ENCODE peak calls at places on chromosomes 5 and 9, in five cellular contexts. One of them, this sample, is unnamed.

GRCh38 chr9:5500441-5501235 is 9.7 kb upstream of the PDCD1LG2 start:
- DNase-seq in HepG2: no peak
- DNase-seq in endothelial cell of umbilical vein: peak; percentile 71
- DNase-seq in A549: no peak
- DNase-seq in K562: no peak
- DNase-seq in this sample: no peak

GRCh38 chr5:19753579-19753978 is 234.4 kb downstream of the CDH18 start:
- DNase-seq in HepG2: no peak
- DNase-seq in A549: no peak
- DNase-seq in K562: no peak
- DNase-seq in endothelial cell of umbilical vein: no peak
- DNase-seq in this sample: no peak

GRCh38 chr5:141960018-141960417 is 2.0 kb upstream of the PCDH12 start:
- DNase-seq in HepG2: peak; percentile 17
- DNase-seq in K562: peak; percentile 44
- DNase-seq in endothelial cell of umbilical vein: no peak
- DNase-seq in A549: no peak
- DNase-seq in this sample: peak; percentile 48

GRCh38 chr9:89274838-89275237 is 36.2 kb upstream of the CKS2 start:
- DNase-seq in HepG2: no peak
- DNase-seq in endothelial cell of umbilical vein: no peak
- DNase-seq in A549: no peak
- DNase-seq in K562: no peak
- DNase-seq in this sample: peak; percentile 68

GRCh38 chr9:92242115-92242778 is 51.2 kb downstream of the IARS1 start:
- DNase-seq in A549: peak; percentile 28
- DNase-seq in HepG2: no peak
- DNase-seq in endothelial cell of umbilical vein: peak; percentile 22
- DNase-seq in K562: no peak
- DNase-seq in this sample: no peak

GRCh38 chr5:151740958-151741373 is 17.5 kb downstream of the ATOX1 start:
- DNase-seq in K562: no peak
- DNase-seq in A549: no peak
- DNase-seq in HepG2: no peak
- DNase-seq in endothelial cell of umbilical vein: peak; percentile 53
- DNase-seq in this sample: no peak

GRCh38 chr5:100550531-100551036 is 15.4 kb downstream of the FAM174A start:
- DNase-seq in A549: no peak
- DNase-seq in endothelial cell of umbilical vein: no peak
- DNase-seq in HepG2: no peak
- DNase-seq in K562: no peak
- DNase-seq in this sample: no peak

GRCh38 chr5:72649449-72649848 is 142.2 kb upstream of the ZNF366 start:
- DNase-seq in endothelial cell of umbilical vein: no peak
- DNase-seq in A549: peak; percentile 8
- DNase-seq in HepG2: no peak
- DNase-seq in K562: peak; percentile 22
- DNase-seq in this sample: peak; percentile 48

GRCh38 chr9:23635276-23635675 is 190.8 kb downstream of the ELAVL2 start:
- DNase-seq in K562: no peak
- DNase-seq in HepG2: no peak
- DNase-seq in endothelial cell of umbilical vein: no peak
- DNase-seq in A549: no peak
- DNase-seq in this sample: no peak

GRCh38 chr5:19564036-19564435 is 424.0 kb downstream of the CDH18 start:
- DNase-seq in HepG2: no peak
- DNase-seq in K562: no peak
- DNase-seq in A549: no peak
- DNase-seq in endothelial cell of umbilical vein: no peak
- DNase-seq in this sample: no peak

GRCh38 chr9:79824265-79824664 is 252.5 kb downstream of the TLE4 start:
- DNase-seq in endothelial cell of umbilical vein: no peak
- DNase-seq in HepG2: no peak
- DNase-seq in K562: no peak
- DNase-seq in A549: no peak
- DNase-seq in this sample: no peak

GRCh38 chr5:81782811-81783210 is 31.9 kb upstream of the SSBP2 start:
- DNase-seq in A549: no peak
- DNase-seq in K562: no peak
- DNase-seq in endothelial cell of umbilical vein: no peak
- DNase-seq in HepG2: no peak
- DNase-seq in this sample: peak; percentile 43
- TF ChIP-seq CTCF in A549: no peak
- TF ChIP-seq CTCF in K562: no peak
- TF ChIP-seq CTCF in endothelial cell of umbilical vein: no peak
- TF ChIP-seq CTCF in HepG2: no peak
- TF ChIP-seq CTCF in this sample: no peak

DNA sequence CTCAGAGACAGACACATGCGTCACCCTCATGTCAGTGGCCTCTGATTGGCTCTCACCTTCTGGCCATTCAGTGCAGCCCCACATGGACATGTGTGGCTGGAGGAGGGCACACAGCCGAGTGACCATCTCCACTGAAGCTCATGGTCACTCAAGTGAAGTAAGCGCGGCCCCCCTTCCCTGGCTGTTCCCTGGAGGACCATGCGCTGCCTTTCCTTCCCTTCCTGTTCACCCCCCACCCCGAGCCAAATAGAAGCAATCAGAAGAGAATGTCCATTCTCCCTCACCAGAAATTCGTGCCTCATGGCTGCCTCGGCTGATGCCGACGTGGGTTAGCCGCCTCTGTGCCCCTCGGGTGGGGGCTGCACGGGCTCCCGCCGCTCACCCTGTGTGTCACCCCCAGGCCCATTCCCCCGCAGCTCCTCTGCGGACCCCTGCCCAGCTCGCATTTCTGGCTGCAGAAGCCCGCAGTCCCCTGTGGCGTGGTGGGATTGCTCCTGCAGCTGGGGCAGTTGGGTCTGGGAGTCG is 12.5 kb upstream of the COL5A1 start:
- DNase-seq in A549: no peak
- DNase-seq in endothelial cell of umbilical vein: no peak
- DNase-seq in HepG2: no peak
- DNase-seq in K562: no peak
- DNase-seq in this sample: no peak
- TF ChIP-seq MAX in A549: no peak
- TF ChIP-seq MAX in endothelial cell of umbilical vein: no peak
- TF ChIP-seq MAX in HepG2: no peak
- TF ChIP-seq MAX in K562: no peak
- TF ChIP-seq MAX in this sample: no peak

DNA sequence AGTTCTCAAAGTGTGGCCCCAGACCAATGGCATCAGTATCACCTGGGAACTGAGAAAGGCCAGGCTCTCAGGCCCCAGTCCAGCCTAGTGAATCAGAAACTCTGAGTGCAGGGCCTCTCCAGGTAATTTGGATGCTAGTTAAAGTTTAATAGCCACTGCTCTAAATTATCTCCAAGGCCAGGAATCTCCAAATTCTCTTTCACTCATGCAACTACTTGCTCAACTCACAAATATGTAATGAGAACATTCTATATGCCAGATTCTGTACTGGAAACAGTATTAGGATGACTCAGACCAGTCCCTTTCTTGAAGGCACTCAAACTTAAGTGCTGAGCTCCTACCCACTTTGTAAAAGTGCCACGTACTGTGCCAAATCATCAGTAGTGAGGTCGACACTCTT is 84.6 kb downstream of the PAPPA start:
- DNase-seq in K562: no peak
- DNase-seq in A549: peak; percentile 84
- DNase-seq in HepG2: no peak
- DNase-seq in endothelial cell of umbilical vein: no peak
- DNase-seq in this sample: no peak
- TF ChIP-seq MYC in K562: no peak
- TF ChIP-seq MYC in A549: no peak
- TF ChIP-seq MYC in HepG2: no peak
- TF ChIP-seq MYC in endothelial cell of umbilical vein: no peak
- TF ChIP-seq MYC in this sample: no peak

DNA sequence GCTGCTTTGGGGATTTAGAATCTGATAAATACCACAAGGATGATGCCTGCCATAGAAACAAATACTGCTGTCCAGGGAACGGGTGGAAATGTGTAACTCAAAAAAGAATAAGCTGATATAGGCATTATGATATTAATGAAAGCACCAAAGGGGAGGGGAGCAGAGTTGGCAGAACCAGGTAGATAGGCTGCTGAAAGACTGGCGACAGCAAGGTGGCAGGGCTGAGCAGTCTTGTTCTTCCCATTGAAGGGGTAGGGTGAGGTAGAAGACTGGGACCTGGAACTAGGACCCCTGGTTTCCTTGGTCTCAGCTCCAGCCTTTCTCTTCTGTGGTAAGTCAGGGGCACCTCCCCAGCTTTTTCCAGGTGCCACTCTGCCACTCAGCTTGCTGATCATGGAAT is 31.4 kb upstream of the TMOD1 start:
- DNase-seq in K562: no peak
- DNase-seq in endothelial cell of umbilical vein: no peak
- DNase-seq in HepG2: no peak
- DNase-seq in A549: peak; percentile 14
- DNase-seq in this sample: no peak
- TF ChIP-seq CTCF in K562: peak; percentile 39
- TF ChIP-seq CTCF in endothelial cell of umbilical vein: peak; percentile 36
- TF ChIP-seq CTCF in HepG2: peak; percentile 26
- TF ChIP-seq CTCF in A549: no peak
- TF ChIP-seq CTCF in this sample: peak; percentile 15

GRCh38 chr5:172659909-172660628 is 19.0 kb downstream of the NEURL1B start:
- DNase-seq in K562: no peak
- DNase-seq in endothelial cell of umbilical vein: no peak
- DNase-seq in HepG2: peak; percentile 95
- DNase-seq in A549: peak; percentile 45
- DNase-seq in this sample: peak; percentile 91
- TF ChIP-seq MAX in K562: no peak
- TF ChIP-seq MAX in endothelial cell of umbilical vein: no peak
- TF ChIP-seq MAX in HepG2: peak; percentile 60
- TF ChIP-seq MAX in A549: no peak
- TF ChIP-seq MAX in this sample: peak; percentile 56

DNA sequence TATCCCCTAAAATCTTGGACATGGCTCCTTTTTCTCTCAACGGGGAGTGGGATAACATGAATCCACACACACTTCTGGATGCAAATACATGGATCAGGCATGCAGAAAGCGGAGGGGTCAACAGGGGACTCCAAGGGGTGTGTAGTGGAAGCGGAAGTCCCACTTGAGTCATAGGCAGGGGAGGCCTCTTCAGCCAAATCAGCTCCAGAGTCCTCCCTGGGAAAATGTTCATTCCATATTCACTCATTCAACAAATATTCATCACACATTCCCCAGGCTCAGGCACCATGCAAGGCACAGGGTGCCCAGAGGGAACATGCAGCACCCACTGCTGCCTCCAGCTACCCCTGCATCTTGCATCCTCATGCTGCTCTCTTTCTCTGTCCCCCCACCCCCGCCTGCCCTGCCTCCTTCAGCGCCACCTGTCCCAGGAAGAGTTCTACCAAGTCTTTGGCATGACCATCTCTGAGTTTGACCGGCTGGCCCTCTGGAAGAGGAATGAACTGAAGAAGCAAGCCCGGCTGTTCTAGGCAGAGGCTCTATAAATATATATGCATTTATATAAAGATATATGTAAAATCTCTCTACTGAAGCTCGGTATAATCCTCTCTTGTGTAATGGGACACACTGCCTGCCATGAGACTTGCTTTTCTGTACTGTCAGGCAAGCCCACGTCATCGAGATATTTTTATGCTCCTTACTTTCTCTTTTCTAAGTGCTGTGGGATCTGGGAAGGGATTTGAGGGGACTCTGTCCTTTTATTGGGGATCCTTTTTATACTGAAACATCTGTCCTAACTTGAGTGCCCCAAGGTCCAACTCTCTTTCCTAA is 13.6 kb upstream of the AFAP1L1 start:
- DNase-seq in HepG2: no peak
- DNase-seq in A549: no peak
- DNase-seq in K562: no peak
- DNase-seq in endothelial cell of umbilical vein: no peak
- DNase-seq in this sample: no peak
- TF ChIP-seq MYC in HepG2: no peak
- TF ChIP-seq MYC in A549: no peak
- TF ChIP-seq MYC in K562: no peak
- TF ChIP-seq MYC in endothelial cell of umbilical vein: no peak
- TF ChIP-seq MYC in this sample: no peak

GRCh38 chr5:17951392-17952169 is 317.3 kb downstream of the TAF11L14 start:
- DNase-seq in A549: peak; percentile 52
- DNase-seq in HepG2: no peak
- DNase-seq in K562: no peak
- DNase-seq in endothelial cell of umbilical vein: no peak
- DNase-seq in this sample: peak; percentile 20
- TF ChIP-seq CTCF in A549: peak; percentile 23
- TF ChIP-seq CTCF in HepG2: no peak
- TF ChIP-seq CTCF in K562: no peak
- TF ChIP-seq CTCF in endothelial cell of umbilical vein: no peak
- TF ChIP-seq CTCF in this sample: peak; percentile 8

GRCh38 chr5:168822745-168823281 is 243.6 kb upstream of the PANK3 start:
- DNase-seq in K562: no peak
- DNase-seq in endothelial cell of umbilical vein: no peak
- DNase-seq in HepG2: no peak
- DNase-seq in A549: no peak
- DNase-seq in this sample: peak; percentile 8
- TF ChIP-seq MAX in K562: no peak
- TF ChIP-seq MAX in endothelial cell of umbilical vein: no peak
- TF ChIP-seq MAX in HepG2: no peak
- TF ChIP-seq MAX in A549: no peak
- TF ChIP-seq MAX in this sample: no peak

DNA sequence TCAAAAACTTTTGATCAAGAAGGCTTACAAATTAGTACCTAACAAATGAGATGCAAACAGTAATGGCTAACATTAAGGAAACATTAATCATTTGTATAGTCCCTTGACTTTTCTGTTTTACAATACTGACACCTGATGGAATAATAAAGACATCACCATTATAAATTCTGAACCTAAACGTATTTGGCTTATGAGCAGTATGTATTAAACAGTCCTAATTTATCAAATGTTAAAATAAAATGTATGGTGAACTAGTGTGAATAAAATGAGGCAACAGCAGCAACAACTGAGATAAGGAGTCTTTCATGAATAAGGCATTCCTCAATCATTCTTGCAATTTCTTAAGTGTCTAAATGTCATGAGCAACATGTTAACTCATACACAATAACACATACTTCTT is 6.0 kb downstream of the PUM3 start:
- DNase-seq in K562: no peak
- DNase-seq in HepG2: no peak
- DNase-seq in A549: peak; percentile 11
- DNase-seq in endothelial cell of umbilical vein: peak; percentile 62
- DNase-seq in this sample: no peak
- TF ChIP-seq MYC in K562: no peak
- TF ChIP-seq MYC in HepG2: no peak
- TF ChIP-seq MYC in A549: no peak
- TF ChIP-seq MYC in endothelial cell of umbilical vein: no peak
- TF ChIP-seq MYC in this sample: no peak

This sample was measured in NB4.